ENCODE peak calls at places on chromosomes 12 and 14, in nine cellular contexts. R, P, K, B, W, I, X, U and C are unnamed samples.

GRCh38 chr14:94115631-94116030 is 5.1 kb downstream of the IFI27 start:
- DNase-seq in R (no peak), P (no peak), K (no peak), B (no peak), W (no peak), I (no peak), X (no peak), U (no peak), C (no peak)

GRCh38 chr14:89672636-89673279 is 255.7 kb upstream of the FOXN3 start:
- DNase-seq in R (no peak), P (no peak), K (no peak), B (peak; percentile 3), W (no peak), I (no peak), X (no peak), U (no peak), C (peak; percentile 67)

GRCh38 chr12:3130053-3130805 is 53.0 kb downstream of the TSPAN9 start:
- DNase-seq in R (no peak), P (no peak), K (no peak), B (no peak), W (no peak), I (no peak), X (peak; percentile 6), U (no peak), C (no peak)

GRCh38 chr14:33393895-33394405 is 455.3 kb downstream of the NPAS3 start:
- DNase-seq in R (no peak), P (no peak), K (no peak), B (no peak), W (no peak), I (no peak), X (no peak), U (no peak), C (no peak)

GRCh38 chr12:70448371-70448770 is 82.3 kb downstream of the KCNMB4 start:
- DNase-seq in R (peak; percentile 8), P (no peak), K (no peak), B (peak; percentile 24), W (no peak), I (no peak), X (no peak), U (no peak), C (no peak)

GRCh38 chr14:69242311-69243224 is 17.4 kb upstream of the GALNT16 start:
- DNase-seq in R (peak; percentile 78), P (peak; percentile 66), K (peak; percentile 82), B (peak; percentile 79), W (peak; percentile 74), I (peak; percentile 39), X (peak; percentile 83), U (peak; percentile 12), C (peak; percentile 78)

GRCh38 chr14:81221579-81222102 is 882 bp upstream of the GTF2A1 start:
- DNase-seq in R (no peak), P (no peak), K (peak; percentile 35), B (no peak), W (no peak), I (no peak), X (no peak), U (no peak), C (peak; percentile 13)

GRCh38 chr12:121175383-121176119 is 34.4 kb upstream of the P2RX4 start:
- DNase-seq in R (no peak), P (no peak), K (no peak), B (no peak), W (peak; percentile 48), I (no peak), X (no peak), U (no peak), C (peak; percentile 25)

GRCh38 chr12:50282581-50283229 is 615 bp downstream of the LIMA1 start:
- DNase-seq in R (peak; percentile 86), P (no peak), K (no peak), B (peak; percentile 51), W (no peak), I (no peak), X (no peak), U (no peak), C (no peak)

GRCh38 chr12:45543887-45544286 is 185.6 kb upstream of the ARID2 start:
- DNase-seq in R (peak; percentile 84), P (peak; percentile 79), K (peak; percentile 90), B (peak; percentile 84), W (peak; percentile 67), I (peak; percentile 80), X (peak; percentile 69), U (peak; percentile 77), C (peak; percentile 83)

GRCh38 chr12:71439613-71440392 is at the start of gene LGR5:
- DNase-seq in R (peak; percentile 44), P (peak; percentile 87), K (peak; percentile 73), B (peak; percentile 15), W (no peak), I (no peak), X (peak; percentile 91), U (no peak), C (peak; percentile 76)

GRCh38 chr12:95218852-95219171 is 1.2 kb downstream of the VEZT start:
- DNase-seq in R (peak; percentile 37), P (peak; percentile 15), K (peak; percentile 37), B (peak; percentile 22), W (peak; percentile 74), I (no peak), X (no peak), U (peak; percentile 36), C (no peak)

DNA sequence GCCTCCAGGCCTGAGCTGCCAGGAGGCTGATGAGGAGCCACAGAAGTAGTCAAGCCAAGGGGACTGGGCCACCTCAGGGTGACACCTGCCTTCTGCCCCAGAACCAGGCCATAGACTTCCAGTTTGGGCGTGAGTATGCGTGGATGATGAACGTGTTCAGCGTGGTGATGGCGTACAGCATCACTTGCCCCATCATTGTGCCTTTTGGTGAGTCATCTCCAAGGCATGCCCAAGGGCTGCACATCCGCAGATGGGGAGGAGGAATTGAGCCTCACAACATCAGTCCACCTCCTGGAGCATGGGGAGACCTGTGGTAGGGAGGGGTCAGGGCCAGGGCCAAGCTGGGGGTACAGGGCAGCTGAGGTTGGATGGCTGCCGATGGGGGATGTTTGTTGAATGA is 22.3 kb downstream of the NGB start:
- DNase-seq in R (no peak), P (no peak), K (no peak), B (peak; percentile 60), W (no peak), I (no peak), X (no peak), U (no peak), C (no peak)
- H3K4me3 ChIP-seq in R (no peak overlapping the region), P (no peak overlapping the region), K (no peak overlapping the region), B (no peak overlapping the region), W (no peak overlapping the region), I (no peak overlapping the region), X (no peak overlapping the region), U (no peak overlapping the region), C (no peak overlapping the region)

GRCh38 chr12:4843907-4844306 is 65.8 kb upstream of the KCNA1 start:
- DNase-seq in R (no peak), P (no peak), K (no peak), B (no peak), W (no peak), I (no peak), X (no peak), U (no peak), C (no peak)
- H2AFZ ChIP-seq in R (no peak overlapping the region), P (no peak overlapping the region), K (no peak overlapping the region), B (no peak overlapping the region), W (no peak overlapping the region), I (no peak overlapping the region), X (no peak overlapping the region), U (no peak overlapping the region), C (no peak overlapping the region)

GRCh38 chr14:51784466-51784865 is 75.9 kb upstream of the GNG2 start:
- DNase-seq in R (no peak), P (no peak), K (no peak), B (no peak), W (no peak), I (no peak), X (no peak), U (no peak), C (no peak)
- TF ChIP-seq EZH2phosphoT487 in R (no peak), P (no peak), K (no peak), B (no peak), W (no peak), I (no peak), X (no peak), U (no peak), C (no peak)

GRCh38 chr12:116427200-116427932 is 131.8 kb upstream of the MAP1LC3B2 start:
- DNase-seq in R (peak; percentile 53), P (peak; percentile 65), K (peak; percentile 97), B (peak; percentile 24), W (no peak), I (peak; percentile 27), X (no peak), U (no peak), C (peak; percentile 32)
- H3K4me3 ChIP-seq in R (no peak overlapping the region), P (peak overlapping the region; percentile 33), K (peak overlapping the region; percentile 32), B (no peak overlapping the region), W (no peak overlapping the region), I (peak overlapping the region; percentile 46), X (no peak overlapping the region), U (no peak overlapping the region), C (no peak overlapping the region)

GRCh38 chr12:75722714-75723200 is 211.3 kb upstream of the KRR1 start:
- DNase-seq in R (peak; percentile 97), P (no peak), K (no peak), B (peak; percentile 88), W (peak; percentile 21), I (peak; percentile 77), X (no peak), U (peak; percentile 61), C (peak; percentile 56)

GRCh38 chr12:75728826-75729225 is 217.4 kb upstream of the KRR1 start:
- DNase-seq in R (no peak), P (no peak), K (no peak), B (no peak), W (no peak), I (no peak), X (no peak), U (no peak), C (no peak)

GRCh38 chr12:75727577-75727976 is 216.2 kb upstream of the KRR1 start:
- DNase-seq in R (no peak), P (peak; percentile 59), K (peak; percentile 71), B (no peak), W (no peak), I (no peak), X (no peak), U (no peak), C (no peak)

GRCh38 chr12:75724913-75725312 is 213.5 kb upstream of the KRR1 start:
- DNase-seq in R (peak; percentile 71), P (no peak), K (no peak), B (peak; percentile 92), W (no peak), I (peak; percentile 83), X (peak; percentile 37), U (no peak), C (peak; percentile 50)

DNA sequence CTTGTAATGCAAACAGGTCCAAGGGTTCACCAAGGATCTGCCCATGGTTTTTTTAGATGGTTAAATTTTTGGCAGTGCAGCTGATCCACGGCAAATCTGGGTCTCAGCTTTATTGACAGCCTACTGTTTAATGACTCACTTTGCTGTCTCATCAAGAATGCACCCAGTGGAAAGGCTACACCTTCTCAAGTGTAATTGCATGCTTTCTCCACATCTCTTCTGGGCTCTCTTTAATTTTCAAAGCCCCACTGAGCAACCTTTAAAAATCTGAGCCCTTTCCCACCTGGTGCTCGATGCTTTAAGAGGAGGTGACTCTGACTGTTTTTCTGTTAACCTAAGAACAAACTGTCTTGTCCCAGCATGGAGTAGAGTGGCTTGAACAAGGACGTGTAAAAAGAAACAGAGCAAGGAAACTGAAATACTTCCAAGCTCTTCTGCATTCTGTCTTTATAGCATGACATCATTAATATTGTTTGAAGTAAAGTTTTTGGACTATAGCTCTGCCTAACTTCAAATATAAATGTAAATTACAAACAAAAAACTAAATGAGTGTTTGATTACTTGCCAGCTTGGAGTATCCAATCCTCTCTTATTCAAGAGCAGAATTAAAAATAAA is 214.2 kb upstream of the KRR1 start:
- DNase-seq in R (peak; percentile 77), P (no peak), K (no peak), B (peak; percentile 87), W (no peak), I (peak; percentile 89), X (no peak), U (no peak), C (no peak)
- H2AFZ ChIP-seq in R (peak overlapping the region; percentile 59), P (no peak overlapping the region), K (peak overlapping the region; percentile 12), B (peak overlapping the region; percentile 43), W (no peak overlapping the region), I (no peak overlapping the region), X (no peak overlapping the region), U (no peak overlapping the region), C (no peak overlapping the region)